ENCODE peak calls at places on chromosomes 6 and 20, in ten cellular contexts. F, N, D, M, G, S, V, L, P and B are unnamed samples.

GRCh38 chr6:170088349-170088951 is 202.4 kb downstream of the DLL1 start:
- DNase-seq in V (no peak), S (no peak), F (no peak), P (peak; percentile 22), D (no peak), L (peak; percentile 88), N (no peak), G (peak; percentile 62), M (peak; percentile 25), B (no peak)

GRCh38 chr6:77106992-77107391 is 356.3 kb downstream of the HTR1B start:
- DNase-seq in L (no peak), F (no peak), S (no peak), V (no peak), D (no peak), N (no peak), M (no peak), G (no peak), P (no peak), B (no peak)

GRCh38 chr6:52506502-52506875 is 70.4 kb downstream of the TRAM2 start:
- DNase-seq in V (no peak), M (no peak), S (no peak), L (no peak), D (no peak), G (no peak), F (no peak), N (no peak), P (no peak), B (no peak)

GRCh38 chr6:170097505-170098427 is 193.1 kb downstream of the DLL1 start:
- DNase-seq in D (no peak), N (no peak), S (no peak), P (peak; percentile 3), G (peak; percentile 41), V (no peak), F (no peak), L (peak; percentile 58), M (peak; percentile 18), B (peak; percentile 39)

GRCh38 chr6:46452312-46452917 is 38.8 kb downstream of the RCAN2 start:
- DNase-seq in D (no peak), M (no peak), G (no peak), L (no peak), P (no peak), N (no peak), V (no peak), F (no peak), S (no peak), B (no peak)

GRCh38 chr6:32664827-32665362 is 1.6 kb downstream of the HLA-DQB1 start:
- DNase-seq in M (peak; percentile 37), P (peak; percentile 40), L (no peak), D (no peak), V (no peak), F (no peak), N (no peak), G (peak; percentile 72), S (no peak), B (no peak)

GRCh38 chr20:43995645-43996044 is 81.0 kb downstream of the TOX2 start:
- DNase-seq in F (no peak), M (no peak), L (no peak), D (no peak), S (no peak), V (no peak), N (no peak), P (no peak), G (no peak), B (no peak)

GRCh38 chr6:129502261-129502660 is 207.7 kb downstream of the ARHGAP18 start:
- DNase-seq in M (no peak), L (no peak), S (no peak), F (no peak), N (no peak), D (no peak), G (no peak), P (no peak), V (no peak), B (no peak)

GRCh38 chr6:134438825-134439224 is 120.9 kb upstream of the SGK1 start:
- DNase-seq in V (no peak), P (no peak), N (no peak), M (no peak), D (no peak), F (no peak), S (no peak), L (no peak), G (no peak), B (no peak)

GRCh38 chr6:54138795-54139194 is 27.6 kb downstream of the MLIP start:
- DNase-seq in L (no peak), D (no peak), S (no peak), N (no peak), F (no peak), P (no peak), G (no peak), V (no peak), M (no peak), B (no peak)
- TF ChIP-seq POLR2AphosphoS5 in L (no peak), D (no peak), S (no peak), N (no peak), F (no peak), P (no peak), G (no peak), V (no peak), M (no peak), B (no peak)

DNA sequence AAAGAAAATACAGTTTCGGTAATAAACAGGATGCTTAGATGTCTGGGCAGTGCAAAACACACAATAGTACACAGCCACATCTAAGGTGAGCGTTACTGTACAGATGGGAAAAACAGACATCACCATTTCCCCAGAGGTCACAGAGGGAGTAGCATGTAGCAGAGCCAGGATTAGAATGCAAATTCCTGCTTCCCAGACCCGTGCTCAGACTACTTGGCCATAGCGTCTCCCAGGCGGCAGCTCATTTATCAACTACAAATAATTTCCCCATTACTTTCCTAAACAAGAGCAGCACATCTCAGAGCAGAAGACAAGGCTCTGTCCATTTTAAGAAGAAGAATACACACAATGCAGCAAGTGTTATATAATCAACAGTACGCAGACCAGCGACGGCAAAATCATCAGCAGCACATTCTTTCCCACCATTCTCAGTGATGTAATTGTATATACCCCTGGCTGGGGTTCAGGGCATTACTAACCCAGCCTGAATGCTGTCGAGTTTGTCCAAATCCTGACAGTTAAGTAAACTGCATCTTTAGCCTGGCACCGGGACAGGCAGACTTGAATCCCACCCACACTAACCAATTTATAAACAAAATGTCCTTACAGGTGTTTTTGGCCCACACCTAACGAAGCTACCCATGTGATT is 61.9 kb downstream of the CNKSR3 start:
- DNase-seq in S (no peak), V (peak; percentile 77), F (no peak), L (no peak), N (no peak), M (no peak), D (no peak), G (peak; percentile 87), P (peak; percentile 30), B (no peak)
- TF ChIP-seq POLR2AphosphoS5 in S (no peak), V (no peak), F (no peak), L (no peak), N (no peak), M (peak; percentile 33), D (no peak), G (peak; percentile 69), P (peak; percentile 70), B (peak; percentile 82)

GRCh38 chr20:50303573-50304500 is 113.2 kb downstream of the CEBPB start:
- DNase-seq in N (no peak), G (peak; percentile 96), P (peak; percentile 81), S (no peak), L (peak; percentile 66), V (peak; percentile 42), D (peak; percentile 48), F (peak; percentile 2), M (peak; percentile 84), B (peak; percentile 98)

GRCh38 chr20:50306478-50307423 is 116.1 kb downstream of the CEBPB start:
- DNase-seq in N (no peak), P (no peak), D (no peak), S (no peak), G (no peak), F (no peak), L (peak; percentile 49), V (no peak), M (no peak), B (no peak)

GRCh38 chr20:50305636-50306477 is 115.2 kb downstream of the CEBPB start:
- DNase-seq in N (no peak), P (peak; percentile 71), V (no peak), G (peak; percentile 93), F (no peak), L (peak; percentile 69), D (no peak), S (no peak), M (no peak), B (no peak)

GRCh38 chr20:50304501-50304856 is 113.8 kb downstream of the CEBPB start:
- DNase-seq in D (no peak), G (peak; percentile 96), N (no peak), F (no peak), M (no peak), P (peak; percentile 59), L (peak; percentile 63), V (no peak), S (no peak), B (no peak)

DNA sequence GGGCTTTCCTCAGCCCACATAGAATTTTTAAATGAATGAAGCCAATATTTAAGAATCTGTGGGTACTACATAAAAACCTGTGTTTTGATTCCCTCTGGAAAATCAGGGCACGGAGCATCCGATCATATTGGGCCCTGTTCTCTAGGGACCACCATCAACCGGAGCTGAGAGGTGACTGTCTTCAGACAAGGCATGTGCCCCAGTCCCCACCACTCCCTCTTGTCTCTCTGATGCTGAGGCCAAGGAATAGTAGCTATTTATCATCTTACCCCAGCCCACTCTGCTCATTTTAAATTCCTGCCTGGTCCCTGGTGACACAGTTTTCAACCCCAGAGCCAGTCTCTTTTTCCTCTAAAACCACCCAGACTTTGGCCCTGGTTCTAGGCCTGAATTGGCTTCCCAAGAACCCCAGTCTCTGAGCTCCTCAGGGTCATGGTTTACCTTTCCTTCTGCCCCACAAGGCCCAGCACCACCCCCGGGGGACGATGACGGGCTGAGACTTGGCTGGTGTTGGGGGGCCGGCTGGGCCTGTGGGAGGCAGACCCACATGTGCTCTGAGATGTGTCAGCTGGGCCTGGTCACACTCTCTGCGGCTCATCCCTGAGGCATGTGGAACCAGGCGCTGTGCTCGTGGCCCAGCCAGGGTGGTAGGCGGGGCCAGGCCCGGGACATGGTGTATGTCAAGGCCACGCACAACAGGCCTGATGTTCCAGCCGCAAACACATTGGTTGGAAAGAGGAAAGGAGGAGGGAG is 114.4 kb downstream of the CEBPB start:
- DNase-seq in P (peak; percentile 82), V (no peak), N (no peak), G (peak; percentile 100), F (no peak), M (peak; percentile 61), S (no peak), D (no peak), L (peak; percentile 75), B (peak; percentile 97)
- TF ChIP-seq POLR2AphosphoS5 in P (peak; percentile 87), V (no peak), N (no peak), G (peak; percentile 92), F (no peak), M (peak; percentile 94), S (no peak), D (no peak), L (peak; percentile 81), B (peak; percentile 86)

DNA sequence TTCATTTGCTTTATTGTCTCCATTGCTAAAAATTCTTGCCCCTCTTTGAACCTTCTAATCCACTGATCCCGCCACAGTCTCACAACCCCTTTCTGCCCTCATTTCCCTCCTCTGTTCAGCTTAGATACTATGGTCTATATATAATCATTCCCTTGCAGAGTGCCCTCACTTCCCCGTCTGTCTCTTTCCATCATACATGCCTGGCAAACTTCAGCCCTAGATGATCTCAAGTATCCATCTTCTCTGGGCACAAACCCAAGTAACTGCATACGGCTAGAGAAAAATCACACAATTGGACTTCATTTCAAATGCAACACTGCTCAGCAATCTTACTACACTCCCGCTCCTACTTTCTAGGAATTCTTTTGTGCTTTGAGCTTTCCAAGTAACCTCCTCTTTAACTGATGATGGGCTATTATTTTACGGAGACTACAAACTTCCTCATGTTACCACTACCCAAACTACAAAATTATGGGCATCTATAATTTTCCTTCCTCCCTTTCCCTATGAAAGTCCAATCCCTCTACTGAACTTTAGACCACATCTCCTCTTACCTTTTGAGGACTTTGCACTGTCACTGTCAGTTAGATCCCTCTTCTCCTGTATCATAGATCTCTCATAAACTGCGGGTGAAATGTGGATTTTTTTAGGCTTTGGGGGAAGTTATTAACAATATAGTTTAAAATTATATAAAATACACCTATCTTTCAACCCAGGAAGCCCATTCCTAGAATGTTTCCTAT is 135.6 kb downstream of the BTBD9 start:
- DNase-seq in F (no peak), S (no peak), G (no peak), M (no peak), N (no peak), L (no peak), V (no peak), P (no peak), D (no peak), B (no peak)
- TF ChIP-seq POLR2AphosphoS5 in F (no peak), S (no peak), G (no peak), M (no peak), N (no peak), L (no peak), V (no peak), P (no peak), D (no peak), B (no peak)